ENCODE peak calls at places on chromosomes 5 and 9, in six cellular contexts. E, O, Q, C, D and Z are unnamed samples.

GRCh38 chr9:75993434-75993833 is 103.0 kb downstream of the PCSK5 start:
- DNase-seq in E (peak), O (no peak), C (peak), D (no peak), Q (peak), Z (peak)

GRCh38 chr9:97767891-97768290 is 70.8 kb upstream of the XPA start:
- DNase-seq in D (no peak), Q (peak), E (no peak), C (no peak), O (no peak), Z (no peak)

GRCh38 chr5:135461752-135462151 is 9.6 kb upstream of the TIFAB start:
- DNase-seq in Q (no peak), O (no peak), E (no peak), C (no peak), D (no peak), Z (no peak)

GRCh38 chr5:38640012-38640395 is 83.6 kb upstream of the LIFR start:
- DNase-seq in Q (no peak), C (peak), E (peak), O (no peak), D (no peak), Z (peak)

GRCh38 chr5:93058309-93058708 is 522.7 kb downstream of the NR2F1-AS1 start:
- DNase-seq in O (no peak), D (no peak), Q (peak), C (peak), E (peak), Z (peak)

GRCh38 chr5:170732685-170733084 is 50.8 kb upstream of the GABRP start:
- DNase-seq in D (no peak), C (no peak), Q (no peak), E (no peak), O (no peak), Z (no peak)

GRCh38 chr9:15524845-15525455 is 14.2 kb upstream of the PSIP1 start:
- DNase-seq in O (no peak), Q (no peak), C (no peak), D (no peak), E (no peak), Z (no peak)

GRCh38 chr5:95406426-95407093 is 15.4 kb downstream of the FAM81B start:
- DNase-seq in E (no peak), Q (no peak), C (peak), D (peak), O (no peak), Z (peak)

GRCh38 chr9:69174645-69175487 is 789 bp downstream of the TJP2 start:
- DNase-seq in O (no peak), C (peak), E (peak), Q (peak), D (no peak), Z (peak)

GRCh38 chr5:103112910-103113309 is 7.0 kb downstream of the GIN1 start:
- DNase-seq in Q (no peak), C (no peak), E (no peak), D (no peak), O (no peak), Z (no peak)

GRCh38 chr9:33884856-33885701 is 68.1 kb downstream of the UBE2R2 start:
- DNase-seq in O (no peak), D (peak), C (peak), Q (peak), E (peak), Z (peak)

GRCh38 chr5:176578391-176578808 is 29.3 kb downstream of the CDHR2 start:
- DNase-seq in E (peak), O (peak), D (peak), Q (peak), C (peak), Z (peak)

GRCh38 chr5:160083012-160083436 is 36.2 kb downstream of the PWWP2A start:
- DNase-seq in O (no peak), D (no peak), E (peak), Q (peak), C (peak), Z (peak)

GRCh38 chr5:37208883-37209808 is 40.0 kb downstream of the CPLANE1 start:
- DNase-seq in Q (peak), D (no peak), O (no peak), C (peak), E (peak), Z (peak)

GRCh38 chr5:154793599-154794524 is 38.7 kb downstream of the LARP1 start:
- DNase-seq in Q (no peak), C (no peak), D (no peak), O (no peak), E (peak), Z (peak)

GRCh38 chr5:18792145-18792544 is 1157.9 kb downstream of the TAF11L14 start:
- DNase-seq in E (no peak), C (no peak), Q (no peak), D (peak), O (no peak), Z (no peak)

GRCh38 chr5:125410501-125411162 is 664.2 kb upstream of the ZNF608 start:
- DNase-seq in C (peak), D (no peak), O (no peak), Q (peak), E (peak), Z (peak)

GRCh38 chr5:125412051-125412560 is 665.7 kb upstream of the ZNF608 start:
- DNase-seq in D (no peak), E (peak), Q (no peak), C (peak), O (no peak), Z (no peak)

GRCh38 chr5:125413861-125414260 is 667.4 kb upstream of the ZNF608 start:
- DNase-seq in Q (no peak), D (no peak), C (peak), E (no peak), O (no peak), Z (no peak)

GRCh38 chr5:125411163-125412050 is 665.0 kb upstream of the ZNF608 start:
- DNase-seq in D (peak), C (peak), O (no peak), E (peak), Q (no peak), Z (no peak)

GRCh38 chr5:125412561-125413535 is 666.4 kb upstream of the ZNF608 start:
- DNase-seq in Q (peak), E (peak), D (peak), C (peak), O (peak), Z (peak)
- H3K4me3 ChIP-seq in Q (peak), E (peak), D (no peak), C (peak), O (no peak), Z (no peak)

GRCh38 chr5:65077653-65078052 is 308.9 kb downstream of the CWC27 start:
- DNase-seq in O (no peak), E (no peak), C (no peak), Q (no peak), D (no peak), Z (no peak)

GRCh38 chr5:65075623-65076250 is 307.0 kb downstream of the CWC27 start:
- DNase-seq in O (no peak), D (no peak), Q (no peak), C (no peak), E (no peak), Z (no peak)

GRCh38 chr5:65072836-65073620 is 304.3 kb downstream of the CWC27 start:
- DNase-seq in Q (peak), D (no peak), E (no peak), C (no peak), O (no peak), Z (peak)

GRCh38 chr5:65078331-65078730 is 309.6 kb downstream of the CWC27 start:
- DNase-seq in O (no peak), D (no peak), E (peak), C (no peak), Q (peak), Z (no peak)

DNA sequence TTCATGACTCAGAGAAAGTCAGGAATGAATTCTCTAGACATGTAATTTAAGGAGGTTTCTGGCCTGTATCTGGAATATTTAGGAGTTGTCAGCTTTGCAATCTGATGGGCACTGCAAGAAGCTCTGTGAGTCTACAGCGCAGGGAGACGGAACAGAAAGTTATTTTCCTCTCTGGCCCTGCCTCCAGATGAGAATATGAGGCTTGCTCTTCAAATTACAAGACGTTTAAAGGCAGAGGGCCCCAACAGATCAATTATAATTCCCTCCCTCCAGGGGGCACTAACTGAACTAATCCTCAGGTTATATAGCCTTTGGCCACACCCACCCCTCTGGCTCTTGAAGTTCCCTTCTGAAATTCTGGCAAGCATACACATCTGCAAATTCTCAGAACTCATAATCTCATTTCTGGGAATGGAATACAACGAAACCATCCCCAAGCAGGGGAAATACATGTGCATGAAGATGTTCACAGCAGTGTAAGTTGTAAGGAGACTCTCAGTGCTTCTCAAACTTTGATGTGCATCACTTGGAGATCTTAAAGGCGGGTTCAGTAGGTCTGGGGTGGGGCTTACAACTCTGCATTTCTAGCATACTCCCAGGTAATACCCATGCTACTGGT is 307.6 kb downstream of the CWC27 start:
- DNase-seq in C (peak), Q (peak), E (peak), O (peak), D (peak), Z (peak)
- TF ChIP-seq CTCF in C (peak), Q (peak), E (peak), O (peak), D (no peak), Z (peak)

GRCh38 chr5:119339965-119340364 is 15.9 kb upstream of the TNFAIP8 start:
- DNase-seq in E (no peak), D (no peak), C (no peak), O (no peak), Q (no peak), Z (no peak)
- H3K4me3 ChIP-seq in E (no peak), D (no peak), C (no peak), O (no peak), Q (no peak), Z (no peak)

GRCh38 chr5:141272906-141273305 is 27.7 kb downstream of the PCDHB15 start:
- DNase-seq in D (no peak), C (no peak), Q (no peak), E (no peak), O (no peak), Z (no peak)
- TF ChIP-seq CTCF in D (no peak), C (no peak), Q (no peak), E (no peak), O (no peak), Z (no peak)

GRCh38 chr5:90546216-90546837 is 12.3 kb upstream of the ADGRV1 start:
- DNase-seq in E (no peak), C (no peak), Q (peak), O (no peak), D (no peak), Z (peak)

GRCh38 chr5:90545511-90545910 is 13.1 kb upstream of the ADGRV1 start:
- DNase-seq in D (no peak), E (no peak), O (no peak), C (no peak), Q (no peak), Z (no peak)

GRCh38 chr5:90548069-90548593 is 10.5 kb upstream of the ADGRV1 start:
- DNase-seq in C (no peak), E (no peak), Q (no peak), O (peak), D (peak), Z (no peak)

GRCh38 chr5:90547072-90547536 is 11.5 kb upstream of the ADGRV1 start:
- DNase-seq in E (no peak), Q (no peak), O (no peak), C (no peak), D (no peak), Z (no peak)

GRCh38 chr5:90542827-90543519 is 13.6 kb upstream of the LYSMD3 start:
- DNase-seq in O (no peak), D (no peak), C (no peak), E (no peak), Q (no peak), Z (no peak)
- H3K4me3 ChIP-seq in O (no peak), D (no peak), C (no peak), E (no peak), Q (no peak), Z (no peak)